ENCODE peak calls at places on chromosomes 7 and 10, in four cellular contexts. G is uterus, X is body of pancreas, W is transverse colon. I is an unnamed sample.
A peak's percentile ranks its signal among the peaks of the same experiment; 100 is the strongest.

GRCh38 chr7:156998988-156999610 is 11.4 kb downstream of the MNX1 start:
- DNase-seq in G (no peak), X (no peak), W (no peak), I (no peak)

GRCh38 chr7:25584557-25584956 is 356.3 kb upstream of the NPVF start:
- DNase-seq in G (no peak), X (no peak), W (no peak), I (no peak)

GRCh38 chr7:44067064-44067951 is 1.9 kb upstream of the PGAM2 start:
- DNase-seq in G (no peak), X (no peak), W (peak; percentile 6), I (no peak)

GRCh38 chr7:157426463-157427301 is 89.9 kb downstream of the DNAJB6 start:
- DNase-seq in G (no peak), X (no peak), W (no peak), I (no peak)

GRCh38 chr7:154353385-154353784 is 301.2 kb downstream of the DPP6 start:
- DNase-seq in G (no peak), X (no peak), W (no peak), I (no peak)

GRCh38 chr7:135859548-135859947 is 110.9 kb upstream of the FAM180A start:
- DNase-seq in G (no peak), X (no peak), W (no peak), I (no peak)

GRCh38 chr7:158924956-158925355 is 68.6 kb downstream of the DYNC2I1 start:
- DNase-seq in G (no peak), X (no peak), W (no peak), I (peak; percentile 47)

GRCh38 chr10:75400163-75400768 is 1.3 kb downstream of the ZNF503 start:
- DNase-seq in G (no peak), X (peak; percentile 61), W (no peak), I (peak; percentile 70)

GRCh38 chr10:91434041-91434440 is 23.9 kb downstream of the HECTD2 start:
- DNase-seq in G (no peak), X (no peak), W (no peak), I (no peak)

GRCh38 chr10:122513053-122513452 is 47.5 kb upstream of the DMBT1 start:
- DNase-seq in G (no peak), X (no peak), W (no peak), I (no peak)

GRCh38 chr7:87213801-87214200 is 5.7 kb downstream of the TMEM243 start:
- DNase-seq in G (no peak), X (no peak), W (no peak), I (no peak)

GRCh38 chr10:25026463-25026862 is 10.1 kb downstream of the THNSL1 start:
- DNase-seq in G (no peak), X (no peak), W (no peak), I (no peak)

GRCh38 chr10:33336606-33337334 is 2.3 kb upstream of the NRP1 start:
- DNase-seq in G (peak; percentile 38), X (peak; percentile 46), W (peak; percentile 31), I (no peak)

GRCh38 chr7:80127412-80128150 is 7.0 kb upstream of the GNAI1 start:
- DNase-seq in G (no peak), X (peak; percentile 47), W (no peak), I (no peak)

GRCh38 chr7:157543791-157544190 is 207.0 kb downstream of the DNAJB6 start:
- DNase-seq in G (no peak), X (no peak), W (no peak), I (no peak)

GRCh38 chr10:101292194-101293006 is 61.6 kb upstream of the BTRC start:
- DNase-seq in G (no peak), X (no peak), W (no peak), I (no peak)

GRCh38 chr7:87413951-87414381 is 61.5 kb downstream of the ABCB4 start:
- DNase-seq in G (no peak), X (no peak), W (no peak), I (peak; percentile 2)

GRCh38 chr10:97601268-97602215 is 12.0 kb downstream of the C10orf62 start:
- DNase-seq in G (no peak), X (no peak), W (no peak), I (no peak)

GRCh38 chr10:89156161-89156560 is 51.0 kb downstream of the CH25H start:
- DNase-seq in G (no peak), X (no peak), W (no peak), I (no peak)

GRCh38 chr10:132713421-132714095 is 72.4 kb downstream of the NKX6-2 start:
- DNase-seq in G (no peak), X (no peak), W (no peak), I (no peak)

GRCh38 chr7:33400214-33400538 is 270.8 kb downstream of the BBS9 start:
- DNase-seq in G (no peak), X (no peak), W (no peak), I (no peak)

GRCh38 chr7:98119257-98119918 is 12.7 kb downstream of the LMTK2 start:
- DNase-seq in G (no peak), X (peak; percentile 28), W (no peak), I (peak; percentile 63)

GRCh38 chr7:77199008-77199966 is at the start of gene FGL2:
- DNase-seq in G (peak; percentile 36), X (peak; percentile 63), W (peak; percentile 75), I (no peak)

GRCh38 chr10:89845541-89846275 is 144.3 kb downstream of the KIF20B start:
- DNase-seq in G (no peak), X (no peak), W (no peak), I (no peak)

DNA sequence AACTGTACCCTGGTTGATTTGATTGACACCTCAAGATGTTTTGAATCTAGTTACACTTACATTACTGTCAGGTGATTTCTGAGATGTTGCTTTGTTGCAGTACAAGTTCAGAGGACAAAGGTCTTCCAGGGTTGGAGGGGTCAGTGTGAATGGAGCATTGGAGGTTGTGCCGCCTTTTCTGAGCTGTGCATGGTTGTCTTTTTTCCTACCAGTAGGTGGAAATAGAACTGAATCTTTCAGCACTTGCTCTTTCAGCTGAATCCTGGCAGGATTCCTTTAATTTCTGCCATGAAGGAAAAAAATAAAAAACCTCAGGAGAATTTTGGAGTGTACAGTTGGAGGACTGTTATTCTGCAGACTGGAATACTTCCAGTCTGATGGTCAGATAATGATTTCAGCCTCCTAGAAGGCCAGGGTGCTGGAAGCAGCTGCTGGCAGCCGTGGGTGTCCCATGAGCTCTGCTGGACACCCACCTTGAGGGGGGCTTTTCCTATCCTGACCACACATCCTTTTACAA is 82.7 kb downstream of the PLCE1 start:
- DNase-seq in G (no peak), X (peak; percentile 7), W (peak; percentile 16), I (no peak)
- TF ChIP-seq POLR2A in G (no peak), X (no peak), W (no peak), I (no peak)

GRCh38 chr7:5557920-5558401 is 134.3 kb upstream of the TNRC18 start:
- DNase-seq in G (peak; percentile 65), X (peak; percentile 41), W (peak; percentile 67), I (no peak)
- TF ChIP-seq POLR2A in G (no peak), X (no peak), W (peak; percentile 36), I (no peak)

GRCh38 chr7:149028346-149029109 is at the start of gene PDIA4:
- DNase-seq in G (peak; percentile 99), X (peak; percentile 99), W (peak; percentile 100), I (peak; percentile 98)
- TF ChIP-seq POLR2A in G (peak; percentile 84), X (peak; percentile 92), W (peak; percentile 85), I (peak; percentile 95)

DNA sequence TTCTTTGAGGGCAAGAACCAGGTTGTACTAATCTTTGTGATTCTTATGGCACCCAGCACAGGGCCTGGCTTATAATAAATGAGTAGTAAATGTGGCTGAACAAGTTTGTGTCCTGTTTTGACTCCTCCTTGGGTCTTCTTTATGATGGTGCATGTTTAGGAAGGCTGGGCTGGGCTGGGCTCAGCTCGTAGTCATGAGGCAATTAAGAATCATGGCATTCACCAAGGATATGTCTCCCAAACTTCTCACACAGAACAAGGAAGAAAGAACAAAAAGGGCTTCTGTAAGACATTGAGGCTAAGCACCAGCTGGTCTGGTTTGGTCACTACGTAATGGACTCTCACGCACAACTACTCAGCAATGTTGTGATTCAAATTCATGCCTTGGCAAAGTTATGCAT is 30.5 kb upstream of the YAE1 start:
- DNase-seq in G (no peak), X (no peak), W (peak; percentile 27), I (no peak)
- TF ChIP-seq POLR2A in G (no peak), X (no peak), W (no peak), I (no peak)

DNA sequence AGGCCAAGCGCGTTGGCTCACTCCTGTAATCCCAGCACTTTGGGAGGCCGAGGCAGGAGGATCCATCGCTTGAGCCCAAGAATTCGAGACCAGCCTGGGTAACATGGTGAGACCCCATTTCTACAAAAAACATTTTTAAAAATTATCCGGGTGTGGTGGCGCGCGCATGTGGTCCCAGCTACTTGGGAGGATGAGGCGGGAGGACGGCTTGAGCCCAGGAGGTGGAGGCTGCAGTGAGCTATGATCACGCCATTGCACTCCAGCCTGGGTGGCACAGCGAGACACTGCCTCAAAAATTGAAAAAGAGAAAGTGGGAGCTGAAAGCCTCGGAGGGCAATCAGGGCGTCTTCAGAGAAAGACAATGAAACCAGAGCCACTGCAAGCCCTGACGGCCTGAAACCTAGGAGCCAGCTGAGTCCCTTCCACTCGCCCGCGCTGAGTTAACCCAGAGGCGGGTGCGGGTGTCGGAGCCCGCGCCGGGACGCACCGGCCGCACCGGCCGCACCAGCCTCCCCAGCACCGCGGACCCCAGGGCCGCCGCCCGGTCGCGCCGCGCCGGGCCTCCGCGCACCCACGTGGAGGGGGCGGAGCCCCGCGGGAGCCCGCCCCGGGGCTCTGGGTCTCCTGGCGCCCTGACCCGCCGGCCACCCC is 22.4 kb downstream of the ZFAND2A start:
- DNase-seq in G (no peak), X (no peak), W (no peak), I (peak; percentile 71)
- TF ChIP-seq POLR2A in G (no peak), X (no peak), W (no peak), I (peak; percentile 87)

GRCh38 chr10:61960396-61961120 is 59.1 kb downstream of the ARID5B start:
- DNase-seq in G (no peak), X (no peak), W (no peak), I (no peak)

GRCh38 chr10:61959814-61960213 is 58.3 kb downstream of the ARID5B start:
- DNase-seq in G (no peak), X (no peak), W (no peak), I (no peak)

GRCh38 chr10:61958793-61959192 is 57.3 kb downstream of the ARID5B start:
- DNase-seq in G (no peak), X (no peak), W (no peak), I (no peak)

GRCh38 chr10:61963669-61964058 is 62.2 kb downstream of the ARID5B start:
- DNase-seq in G (no peak), X (no peak), W (no peak), I (no peak)

GRCh38 chr10:61961278-61961677 is 59.8 kb downstream of the ARID5B start:
- DNase-seq in G (no peak), X (no peak), W (no peak), I (no peak)
- TF ChIP-seq POLR2A in G (no peak), X (no peak), W (no peak), I (no peak)

DNA sequence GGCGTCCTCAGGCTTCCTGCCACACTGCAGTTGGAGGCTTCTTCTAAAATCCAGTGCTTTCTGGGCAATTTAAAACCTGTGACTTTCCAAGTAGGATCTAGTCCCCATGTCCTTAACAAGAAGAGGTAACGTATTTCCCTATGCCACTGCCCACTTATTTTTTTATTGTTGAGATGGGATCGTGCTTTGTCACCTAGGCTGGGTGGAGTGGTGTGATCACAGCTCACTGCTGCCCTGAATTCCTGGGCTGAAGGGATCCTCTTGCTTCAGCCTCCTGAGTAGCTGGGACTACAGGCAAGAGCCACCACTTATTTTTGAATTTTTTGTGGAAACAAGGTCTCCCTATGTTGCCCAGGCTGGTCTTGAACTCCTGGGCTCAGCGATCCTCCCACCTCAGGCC is 63.4 kb downstream of the DAGLB start:
- DNase-seq in G (no peak), X (no peak), W (no peak), I (no peak)
- TF ChIP-seq POLR2A in G (no peak), X (no peak), W (no peak), I (no peak)

I was measured in H54.